ENCODE peak calls at places on chromosome 19, in seven cellular contexts. One of them, this sample, is unnamed. For H3K36me3, the result is how much of the 10 kb centered on the place peaks cover.

GRCh38 chr19:19595171-19595701 is 23.3 kb downstream of the PBX4 start:
- DNase-seq in OCI-LY7: no peak
- DNase-seq in neural progenitor cell: no peak
- DNase-seq in GM23248: peak
- DNase-seq in PC-3: peak
- DNase-seq in GM23338: no peak
- DNase-seq in SK-N-SH: peak
- DNase-seq in this sample: no peak

GRCh38 chr19:48297975-48298374 is 27.4 kb upstream of the EMP3 start:
- DNase-seq in OCI-LY7: no peak
- DNase-seq in neural progenitor cell: no peak
- DNase-seq in GM23248: no peak
- DNase-seq in PC-3: no peak
- DNase-seq in GM23338: no peak
- DNase-seq in SK-N-SH: no peak
- DNase-seq in this sample: no peak

GRCh38 chr19:13615890-13616289 is 109.6 kb upstream of the CACNA1A start:
- DNase-seq in OCI-LY7: no peak
- DNase-seq in neural progenitor cell: no peak
- DNase-seq in GM23248: no peak
- DNase-seq in PC-3: no peak
- DNase-seq in GM23338: no peak
- DNase-seq in SK-N-SH: no peak
- DNase-seq in this sample: no peak

GRCh38 chr19:10135551-10136334 is 16.0 kb upstream of the EIF3G start:
- DNase-seq in OCI-LY7: no peak
- DNase-seq in neural progenitor cell: no peak
- DNase-seq in GM23248: no peak
- DNase-seq in PC-3: no peak
- DNase-seq in GM23338: no peak
- DNase-seq in SK-N-SH: no peak
- DNase-seq in this sample: no peak

GRCh38 chr19:49347191-49347590 is 12.0 kb downstream of the CD37 start:
- DNase-seq in OCI-LY7: no peak
- DNase-seq in neural progenitor cell: no peak
- DNase-seq in GM23248: no peak
- DNase-seq in PC-3: no peak
- DNase-seq in GM23338: no peak
- DNase-seq in SK-N-SH: no peak
- DNase-seq in this sample: no peak

GRCh38 chr19:41408256-41408655 is 10.6 kb downstream of the BCKDHA start:
- DNase-seq in OCI-LY7: peak
- DNase-seq in neural progenitor cell: no peak
- DNase-seq in GM23248: no peak
- DNase-seq in PC-3: no peak
- DNase-seq in GM23338: peak
- DNase-seq in SK-N-SH: no peak
- DNase-seq in this sample: no peak

GRCh38 chr19:51448011-51448744 is 10.1 kb downstream of the SIGLEC8 start:
- DNase-seq in OCI-LY7: no peak
- DNase-seq in neural progenitor cell: no peak
- DNase-seq in GM23248: no peak
- DNase-seq in PC-3: no peak
- DNase-seq in GM23338: no peak
- DNase-seq in SK-N-SH: no peak
- DNase-seq in this sample: no peak

GRCh38 chr19:39544201-39544903 is 4.4 kb upstream of the EID2 start:
- DNase-seq in OCI-LY7: no peak
- DNase-seq in neural progenitor cell: no peak
- DNase-seq in GM23248: peak
- DNase-seq in PC-3: no peak
- DNase-seq in GM23338: no peak
- DNase-seq in SK-N-SH: no peak
- DNase-seq in this sample: no peak

GRCh38 chr19:42546831-42547500 is 18.7 kb upstream of the CEACAM1 start:
- DNase-seq in OCI-LY7: no peak
- DNase-seq in neural progenitor cell: no peak
- DNase-seq in GM23248: no peak
- DNase-seq in PC-3: no peak
- DNase-seq in GM23338: no peak
- DNase-seq in SK-N-SH: no peak
- DNase-seq in this sample: no peak

GRCh38 chr19:7970716-7971448 is 27.4 kb upstream of the TIMM44 start:
- DNase-seq in OCI-LY7: peak
- DNase-seq in neural progenitor cell: peak
- DNase-seq in GM23248: peak
- DNase-seq in PC-3: peak
- DNase-seq in GM23338: peak
- DNase-seq in SK-N-SH: peak
- DNase-seq in this sample: peak

GRCh38 chr19:5943623-5944022 is 29.6 kb downstream of the CAPS start:
- DNase-seq in OCI-LY7: no peak
- DNase-seq in neural progenitor cell: no peak
- DNase-seq in GM23248: peak
- DNase-seq in PC-3: no peak
- DNase-seq in GM23338: no peak
- DNase-seq in SK-N-SH: no peak
- DNase-seq in this sample: peak

GRCh38 chr19:5987077-5987818 is 9.3 kb upstream of the RANBP3 start:
- DNase-seq in OCI-LY7: peak
- DNase-seq in neural progenitor cell: peak
- DNase-seq in GM23248: peak
- DNase-seq in PC-3: peak
- DNase-seq in GM23338: peak
- DNase-seq in SK-N-SH: peak
- DNase-seq in this sample: peak

GRCh38 chr19:2744113-2744512 is 4.3 kb upstream of the SLC39A3 start:
- DNase-seq in OCI-LY7: no peak
- DNase-seq in neural progenitor cell: no peak
- DNase-seq in GM23248: no peak
- DNase-seq in PC-3: no peak
- DNase-seq in GM23338: no peak
- DNase-seq in SK-N-SH: no peak
- DNase-seq in this sample: no peak

GRCh38 chr19:54609356-54609791 is 15.9 kb downstream of the LILRA1 start:
- DNase-seq in OCI-LY7: no peak
- DNase-seq in neural progenitor cell: no peak
- DNase-seq in GM23248: no peak
- DNase-seq in PC-3: no peak
- DNase-seq in GM23338: no peak
- DNase-seq in SK-N-SH: no peak
- DNase-seq in this sample: no peak

GRCh38 chr19:17109962-17110598 is 34.5 kb downstream of the MYO9B start:
- DNase-seq in OCI-LY7: no peak
- DNase-seq in neural progenitor cell: no peak
- DNase-seq in GM23248: no peak
- DNase-seq in PC-3: no peak
- DNase-seq in GM23338: no peak
- DNase-seq in SK-N-SH: no peak
- DNase-seq in this sample: no peak

GRCh38 chr19:17109300-17109699 is 33.7 kb downstream of the MYO9B start:
- DNase-seq in OCI-LY7: no peak
- DNase-seq in neural progenitor cell: no peak
- DNase-seq in GM23248: no peak
- DNase-seq in PC-3: no peak
- DNase-seq in GM23338: no peak
- DNase-seq in SK-N-SH: no peak
- DNase-seq in this sample: no peak

GRCh38 chr19:17105548-17105947 is 30.0 kb downstream of the MYO9B start:
- DNase-seq in OCI-LY7: peak
- DNase-seq in neural progenitor cell: no peak
- DNase-seq in GM23248: no peak
- DNase-seq in PC-3: no peak
- DNase-seq in GM23338: no peak
- DNase-seq in SK-N-SH: no peak
- DNase-seq in this sample: no peak

GRCh38 chr19:17108453-17108784 is 32.8 kb downstream of the MYO9B start:
- DNase-seq in OCI-LY7: no peak
- DNase-seq in neural progenitor cell: no peak
- DNase-seq in GM23248: no peak
- DNase-seq in PC-3: no peak
- DNase-seq in GM23338: no peak
- DNase-seq in SK-N-SH: no peak
- DNase-seq in this sample: no peak

GRCh38 chr19:17107546-17108452 is 32.2 kb downstream of the MYO9B start:
- DNase-seq in OCI-LY7: no peak
- DNase-seq in neural progenitor cell: no peak
- DNase-seq in GM23248: peak
- DNase-seq in PC-3: peak
- DNase-seq in GM23338: no peak
- DNase-seq in SK-N-SH: peak
- DNase-seq in this sample: peak
- H3K36me3 ChIP-seq in OCI-LY7: half or more
- H3K36me3 ChIP-seq in neural progenitor cell: under half
- H3K36me3 ChIP-seq in GM23248: under half
- H3K36me3 ChIP-seq in PC-3: under half
- H3K36me3 ChIP-seq in GM23338: under half
- H3K36me3 ChIP-seq in SK-N-SH: under half
- H3K36me3 ChIP-seq in this sample: under half

DNA sequence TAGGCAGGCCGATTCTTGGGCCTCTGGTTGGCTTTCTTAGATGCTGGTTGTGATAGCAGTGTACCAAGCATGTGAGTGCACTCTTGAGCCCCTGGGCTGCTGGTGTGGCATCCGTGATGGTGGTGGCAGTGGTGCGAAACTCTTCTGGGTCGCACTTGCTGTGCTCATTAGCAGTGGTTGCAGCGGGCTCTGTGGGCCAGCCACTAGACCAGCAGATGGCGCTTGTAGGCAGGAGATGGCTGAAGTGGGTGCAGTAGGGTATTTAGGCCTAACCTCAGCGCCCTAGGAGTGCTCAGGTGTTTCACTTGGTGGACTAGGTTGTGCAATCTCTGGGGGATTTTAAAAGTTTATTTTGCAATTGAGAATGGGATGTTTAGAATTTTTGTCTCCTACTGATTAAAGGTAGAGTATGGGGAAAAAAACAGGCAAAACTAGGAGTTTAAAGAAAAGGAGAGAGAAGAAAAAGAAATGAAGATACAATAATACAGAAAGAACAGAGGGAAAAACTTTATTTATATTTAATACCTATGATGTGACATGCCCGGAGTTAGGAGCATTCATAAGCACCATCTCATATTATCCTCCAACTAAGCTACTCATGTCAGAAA is 4.3 kb upstream of the ZNF17 start:
- DNase-seq in OCI-LY7: peak
- DNase-seq in neural progenitor cell: peak
- DNase-seq in GM23248: peak
- DNase-seq in PC-3: peak
- DNase-seq in GM23338: peak
- DNase-seq in SK-N-SH: peak
- DNase-seq in this sample: peak
- H3K4me3 ChIP-seq in OCI-LY7: no peak
- H3K4me3 ChIP-seq in neural progenitor cell: no peak
- H3K4me3 ChIP-seq in GM23248: no peak
- H3K4me3 ChIP-seq in PC-3: no peak
- H3K4me3 ChIP-seq in GM23338: no peak
- H3K4me3 ChIP-seq in SK-N-SH: no peak
- H3K4me3 ChIP-seq in this sample: no peak

GRCh38 chr19:845707-846481 is 5.1 kb downstream of the PRTN3 start:
- DNase-seq in OCI-LY7: no peak
- DNase-seq in neural progenitor cell: peak
- DNase-seq in GM23248: no peak
- DNase-seq in PC-3: no peak
- DNase-seq in GM23338: no peak
- DNase-seq in SK-N-SH: no peak
- DNase-seq in this sample: no peak

GRCh38 chr19:840519-841206 is at the start of gene PRTN3:
- DNase-seq in OCI-LY7: no peak
- DNase-seq in neural progenitor cell: no peak
- DNase-seq in GM23248: no peak
- DNase-seq in PC-3: no peak
- DNase-seq in GM23338: no peak
- DNase-seq in SK-N-SH: no peak
- DNase-seq in this sample: no peak

GRCh38 chr19:843836-844299 is 3.1 kb downstream of the PRTN3 start:
- DNase-seq in OCI-LY7: no peak
- DNase-seq in neural progenitor cell: peak
- DNase-seq in GM23248: no peak
- DNase-seq in PC-3: no peak
- DNase-seq in GM23338: no peak
- DNase-seq in SK-N-SH: no peak
- DNase-seq in this sample: no peak

GRCh38 chr19:844300-844971 is 3.6 kb downstream of the PRTN3 start:
- DNase-seq in OCI-LY7: no peak
- DNase-seq in neural progenitor cell: peak
- DNase-seq in GM23248: no peak
- DNase-seq in PC-3: no peak
- DNase-seq in GM23338: no peak
- DNase-seq in SK-N-SH: no peak
- DNase-seq in this sample: no peak

GRCh38 chr19:843180-843835 is 2.5 kb downstream of the PRTN3 start:
- DNase-seq in OCI-LY7: no peak
- DNase-seq in neural progenitor cell: peak
- DNase-seq in GM23248: peak
- DNase-seq in PC-3: peak
- DNase-seq in GM23338: peak
- DNase-seq in SK-N-SH: peak
- DNase-seq in this sample: peak
- TF ChIP-seq EZH2phosphoT487 in OCI-LY7: no peak
- TF ChIP-seq EZH2phosphoT487 in neural progenitor cell: no peak
- TF ChIP-seq EZH2phosphoT487 in GM23248: no peak
- TF ChIP-seq EZH2phosphoT487 in PC-3: no peak
- TF ChIP-seq EZH2phosphoT487 in GM23338: no peak
- TF ChIP-seq EZH2phosphoT487 in SK-N-SH: no peak
- TF ChIP-seq EZH2phosphoT487 in this sample: no peak

DNA sequence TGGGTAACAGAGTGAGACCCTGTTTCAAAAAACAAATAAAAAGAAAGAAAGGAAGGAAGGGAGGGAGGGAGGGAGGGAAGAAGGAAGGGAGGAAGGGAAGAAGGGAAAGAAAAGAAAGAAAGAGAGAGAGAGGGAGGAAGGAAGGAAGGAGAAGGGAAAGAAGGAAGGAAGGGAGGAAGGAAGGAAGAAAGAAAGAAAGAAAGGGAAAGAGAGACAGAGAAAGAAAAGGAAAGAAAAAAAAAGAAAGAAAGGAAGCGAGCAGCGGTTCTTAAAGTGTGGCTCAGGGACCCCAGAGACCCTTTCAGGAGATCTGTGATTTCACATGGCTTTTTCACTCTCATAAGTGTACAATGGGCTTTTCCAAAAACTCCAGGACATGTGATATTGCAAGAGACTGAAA is 9.9 kb upstream of the CADM4 start:
- DNase-seq in OCI-LY7: no peak
- DNase-seq in neural progenitor cell: no peak
- DNase-seq in GM23248: no peak
- DNase-seq in PC-3: no peak
- DNase-seq in GM23338: no peak
- DNase-seq in SK-N-SH: no peak
- DNase-seq in this sample: no peak
- H3K36me3 ChIP-seq in OCI-LY7: under half
- H3K36me3 ChIP-seq in neural progenitor cell: under half
- H3K36me3 ChIP-seq in GM23248: under half
- H3K36me3 ChIP-seq in PC-3: under half
- H3K36me3 ChIP-seq in GM23338: under half
- H3K36me3 ChIP-seq in SK-N-SH: half or more
- H3K36me3 ChIP-seq in this sample: under half

GRCh38 chr19:15108845-15109767 is 1.9 kb downstream of the SYDE1 start:
- DNase-seq in OCI-LY7: no peak
- DNase-seq in neural progenitor cell: no peak
- DNase-seq in GM23248: no peak
- DNase-seq in PC-3: no peak
- DNase-seq in GM23338: no peak
- DNase-seq in SK-N-SH: peak
- DNase-seq in this sample: no peak
- H3K4me3 ChIP-seq in OCI-LY7: no peak
- H3K4me3 ChIP-seq in neural progenitor cell: peak
- H3K4me3 ChIP-seq in GM23248: peak
- H3K4me3 ChIP-seq in PC-3: no peak
- H3K4me3 ChIP-seq in GM23338: no peak
- H3K4me3 ChIP-seq in SK-N-SH: no peak
- H3K4me3 ChIP-seq in this sample: no peak